ENCODE peak calls at places on chromosomes 13 and 19, in eight cellular contexts. N is uterus, W is breast epithelium, I is gastrocnemius medialis, A is body of pancreas, H is suprapubic skin, F is HCT116, Z is tibial nerve. B is an unnamed sample. For H3K9me3, the result is how much of the 10 kb centered on the place peaks cover.

GRCh38 chr19:46529622-46530451 is 34.2 kb upstream of the PNMA8B start:
- DNase-seq in I (peak), Z (peak), F (no peak), W (peak), H (no peak), A (peak), N (peak), B (peak)

GRCh38 chr13:103238441-103238840 is 172.2 kb upstream of the SLC10A2 start:
- DNase-seq in A (no peak), Z (no peak), W (no peak), I (no peak), N (no peak), F (no peak), H (no peak), B (no peak)

GRCh38 chr13:33349314-33349995 is 63.9 kb upstream of the STARD13 start:
- DNase-seq in Z (no peak), I (peak), A (peak), F (no peak), N (peak), H (no peak), W (no peak), B (peak)

GRCh38 chr19:47994209-47994802 is at the start of gene ELSPBP1:
- DNase-seq in N (no peak), Z (no peak), H (no peak), I (no peak), F (no peak), W (no peak), A (no peak), B (no peak)

GRCh38 chr19:58021541-58022282 is 12.1 kb upstream of the ZSCAN1 start:
- DNase-seq in H (no peak), A (peak), I (no peak), W (peak), F (no peak), Z (no peak), N (peak), B (peak)

GRCh38 chr13:49938921-49939320 is 2.8 kb upstream of the SPRYD7 start:
- DNase-seq in W (no peak), I (no peak), A (peak), F (no peak), N (no peak), H (no peak), Z (no peak), B (peak)

GRCh38 chr13:65378943-65379519 is 1851.1 kb downstream of the PCDH9 start:
- DNase-seq in Z (no peak), N (no peak), F (peak), W (no peak), A (no peak), I (no peak), H (no peak), B (no peak)

GRCh38 chr13:33918199-33918932 is 100.4 kb downstream of the RFC3 start:
- DNase-seq in Z (no peak), W (no peak), A (no peak), I (no peak), N (no peak), F (no peak), H (no peak), B (no peak)

GRCh38 chr13:46076827-46077226 is 24.3 kb upstream of the ZC3H13 start:
- DNase-seq in Z (no peak), N (no peak), I (no peak), F (no peak), A (no peak), W (no peak), H (no peak), B (no peak)

GRCh38 chr13:81133066-81133465 is 792.1 kb upstream of the SPRY2 start:
- DNase-seq in H (no peak), I (no peak), W (no peak), Z (no peak), A (no peak), F (no peak), N (no peak), B (no peak)

GRCh38 chr19:18985257-18985656 is 44.2 kb upstream of the HOMER3 start:
- DNase-seq in F (no peak), W (no peak), Z (no peak), I (peak), N (no peak), A (no peak), H (no peak), B (peak)

GRCh38 chr13:111917086-111917485 is 149.9 kb upstream of the SOX1 start:
- DNase-seq in I (no peak), A (no peak), W (no peak), N (no peak), Z (no peak), H (peak), F (no peak), B (no peak)

GRCh38 chr13:87302034-87302433 is 369.1 kb upstream of the SLITRK5 start:
- DNase-seq in F (no peak), A (no peak), W (no peak), I (no peak), Z (no peak), H (no peak), N (no peak), B (no peak)

GRCh38 chr13:109479991-109480696 is 306.2 kb downstream of the IRS2 start:
- DNase-seq in I (no peak), A (peak), Z (no peak), F (no peak), N (no peak), W (no peak), H (no peak), B (no peak)

GRCh38 chr19:33616346-33616745 is 5.4 kb upstream of the CHST8 start:
- DNase-seq in H (no peak), N (no peak), F (no peak), W (no peak), I (no peak), A (no peak), Z (no peak), B (no peak)

GRCh38 chr13:39597828-39598227 is 5.2 kb downstream of the LHFPL6 start:
- DNase-seq in W (no peak), A (no peak), N (no peak), H (no peak), F (no peak), Z (no peak), I (no peak), B (no peak)

GRCh38 chr13:23477096-23477495 is 43.6 kb upstream of the SACS start:
- DNase-seq in A (no peak), H (no peak), W (no peak), Z (no peak), F (no peak), I (no peak), N (no peak), B (no peak)

GRCh38 chr19:28427256-28428083 is 785.5 kb downstream of the UQCRFS1 start:
- DNase-seq in A (no peak), N (no peak), H (no peak), W (no peak), I (no peak), Z (no peak), F (no peak), B (no peak)

GRCh38 chr19:5041168-5042038 is 72.5 kb downstream of the KDM4B start:
- DNase-seq in A (no peak), H (no peak), F (no peak), Z (no peak), I (no peak), W (no peak), N (no peak), B (no peak)

GRCh38 chr19:38685666-38686529 is 38.4 kb downstream of the ACTN4 start:
- DNase-seq in Z (no peak), W (no peak), F (peak), I (no peak), H (no peak), N (no peak), A (peak), B (no peak)

GRCh38 chr19:40139533-40140287 is 49.0 kb upstream of the ZNF780A start:
- DNase-seq in H (no peak), A (peak), I (no peak), Z (no peak), W (no peak), N (no peak), F (peak), B (no peak)

GRCh38 chr13:56988543-56988942 is 152.2 kb upstream of the PRR20A start:
- DNase-seq in F (no peak), H (no peak), N (no peak), A (no peak), I (no peak), W (no peak), Z (no peak), B (no peak)

GRCh38 chr19:41192574-41193419 is at the start of gene CYP2S1:
- DNase-seq in W (no peak), Z (no peak), H (no peak), N (no peak), A (peak), I (no peak), F (peak), B (peak)

GRCh38 chr13:98285852-98286594 is 109.0 kb upstream of the RNF113B start:
- DNase-seq in W (no peak), Z (no peak), I (no peak), H (no peak), N (no peak), F (no peak), A (no peak), B (no peak)

GRCh38 chr19:54612428-54612827 is 17.9 kb upstream of the LILRB1 start:
- DNase-seq in N (no peak), A (no peak), W (no peak), Z (no peak), F (no peak), H (no peak), I (no peak), B (no peak)

GRCh38 chr19:37635076-37636056 is 19.9 kb downstream of the ZFP30 start:
- DNase-seq in N (no peak), W (no peak), H (no peak), I (no peak), F (no peak), A (no peak), Z (no peak), B (no peak)

GRCh38 chr19:28406237-28406596 is 806.7 kb downstream of the UQCRFS1 start:
- DNase-seq in Z (no peak), H (no peak), W (no peak), F (no peak), A (no peak), I (no peak), N (no peak), B (no peak)

GRCh38 chr13:66673401-66673800 is 556.7 kb downstream of the PCDH9 start:
- DNase-seq in F (no peak), W (no peak), I (no peak), Z (no peak), H (no peak), N (no peak), A (no peak), B (no peak)

GRCh38 chr19:48975947-48976847 is 11.1 kb downstream of the FTL start:
- DNase-seq in N (no peak), Z (no peak), H (no peak), F (no peak), I (peak), A (no peak), W (no peak), B (no peak)

GRCh38 chr13:33380487-33381079 is 95.0 kb upstream of the STARD13 start:
- DNase-seq in A (peak), I (no peak), W (no peak), H (no peak), F (no peak), N (no peak), Z (no peak), B (no peak)

GRCh38 chr13:64090311-64090710 is 2674.7 kb upstream of the PCDH20 start:
- DNase-seq in A (no peak), W (no peak), I (no peak), H (no peak), N (no peak), F (no peak), Z (no peak), B (no peak)

GRCh38 chr13:71634605-71635443 is 232.2 kb downstream of the DACH1 start:
- DNase-seq in F (no peak), H (no peak), Z (no peak), N (no peak), I (no peak), A (no peak), W (no peak), B (no peak)

GRCh38 chr13:26760835-26761582 is 423 bp upstream of the GPR12 start:
- DNase-seq in W (no peak), F (no peak), A (no peak), I (no peak), N (no peak), H (no peak), Z (no peak), B (peak)

GRCh38 chr13:31884556-31884955 is 145.2 kb downstream of the RXFP2 start:
- DNase-seq in H (no peak), Z (no peak), I (no peak), F (no peak), A (no peak), N (no peak), W (no peak), B (no peak)

GRCh38 chr19:7488736-7489353 is at the start of gene PEX11G:
- DNase-seq in W (peak), F (peak), I (peak), H (peak), Z (peak), A (peak), N (peak), B (peak)

GRCh38 chr19:13887529-13887928 is 10.6 kb downstream of the NANOS3 start:
- DNase-seq in Z (no peak), F (no peak), H (no peak), I (no peak), A (no peak), W (no peak), N (no peak), B (no peak)

GRCh38 chr13:97539651-97540230 is 105.8 kb downstream of the RAP2A start:
- DNase-seq in Z (no peak), A (no peak), W (no peak), I (no peak), F (no peak), N (no peak), H (no peak), B (no peak)

GRCh38 chr19:51660975-51661600 is 14.5 kb upstream of the SIGLEC14 start:
- DNase-seq in N (peak), W (no peak), F (peak), H (no peak), A (peak), Z (peak), I (no peak), B (peak)

GRCh38 chr19:40411125-40411842 is 1.9 kb downstream of the PRX start:
- DNase-seq in W (no peak), H (no peak), I (peak), F (no peak), A (no peak), Z (no peak), N (no peak), B (peak)

GRCh38 chr13:39417131-39417530 is 185.9 kb downstream of the LHFPL6 start:
- DNase-seq in A (no peak), F (no peak), H (no peak), N (no peak), Z (no peak), I (no peak), W (no peak), B (no peak)

GRCh38 chr13:77026783-77027621 is at the start of gene FBXL3:
- DNase-seq in N (peak), H (peak), A (peak), Z (peak), I (peak), W (peak), F (peak), B (peak)
- TF ChIP-seq POLR2A in N (peak), H (peak), A (peak), Z (peak), I (peak), W (no peak), F (peak), B (no peak)

GRCh38 chr19:31145909-31146453 is 203.3 kb downstream of the TSHZ3 start:
- DNase-seq in I (no peak), W (no peak), N (no peak), A (no peak), F (no peak), Z (no peak), H (no peak), B (peak)

GRCh38 chr19:31145021-31145420 is 204.2 kb downstream of the TSHZ3 start:
- DNase-seq in F (no peak), H (no peak), I (no peak), A (no peak), W (no peak), Z (no peak), N (no peak), B (no peak)

GRCh38 chr19:31146546-31147183 is 202.6 kb downstream of the TSHZ3 start:
- DNase-seq in W (no peak), N (no peak), A (no peak), H (no peak), I (no peak), Z (no peak), F (no peak), B (no peak)

GRCh38 chr19:31144069-31144468 is 205.2 kb downstream of the TSHZ3 start:
- DNase-seq in Z (no peak), W (no peak), N (no peak), H (no peak), I (no peak), A (no peak), F (no peak), B (no peak)

GRCh38 chr19:31144471-31144870 is 204.8 kb downstream of the TSHZ3 start:
- DNase-seq in I (no peak), Z (no peak), W (no peak), A (no peak), F (no peak), H (no peak), N (no peak), B (no peak)
- H3K9me3 ChIP-seq in I (under half), Z (under half), W (under half), A (under half), F (under half), H (under half), N (under half), B (under half)

GRCh38 chr19:10325732-10326131 is 7.6 kb downstream of the RAVER1 start:
- DNase-seq in A (no peak), H (no peak), N (no peak), W (no peak), I (no peak), F (no peak), Z (no peak), B (no peak)

GRCh38 chr19:10328558-10329429 is 4.5 kb downstream of the RAVER1 start:
- DNase-seq in H (no peak), Z (no peak), N (no peak), F (no peak), I (no peak), W (no peak), A (no peak), B (peak)

GRCh38 chr19:10329555-10329954 is 3.8 kb downstream of the RAVER1 start:
- DNase-seq in A (no peak), Z (no peak), I (no peak), N (no peak), W (no peak), H (no peak), F (no peak), B (no peak)

GRCh38 chr19:10332158-10332964 is 968 bp downstream of the RAVER1 start:
- DNase-seq in W (no peak), H (no peak), Z (no peak), A (no peak), I (no peak), F (no peak), N (no peak), B (no peak)

DNA sequence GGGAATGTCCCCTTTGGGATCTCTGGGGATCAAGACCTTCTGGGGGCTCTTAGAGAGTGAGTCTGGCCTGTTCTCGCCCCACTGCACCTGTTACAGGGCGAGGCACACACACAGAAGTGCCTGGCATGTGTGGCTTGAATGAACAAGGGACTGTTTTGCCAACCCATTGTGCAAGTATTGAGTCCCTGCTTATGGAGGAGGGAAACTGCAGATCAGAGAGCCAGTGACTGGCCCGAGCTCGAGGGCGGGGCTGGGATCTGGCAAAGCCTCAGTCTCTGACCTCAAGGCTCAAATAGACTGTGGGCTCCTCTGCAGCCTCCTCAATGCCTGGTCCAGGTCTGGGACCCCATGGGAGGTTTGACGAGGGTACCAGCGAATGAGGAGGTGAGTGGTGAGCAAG is 5.5 kb downstream of the RAVER1 start:
- DNase-seq in I (no peak), N (no peak), W (no peak), A (no peak), F (no peak), Z (no peak), H (no peak), B (no peak)
- TF ChIP-seq POLR2A in I (no peak), N (no peak), W (no peak), A (no peak), F (no peak), Z (no peak), H (no peak), B (no peak)

GRCh38 chr13:29039212-29039611 is 219.1 kb downstream of the MTUS2 start:
- DNase-seq in N (no peak), Z (no peak), A (no peak), W (no peak), H (no peak), F (no peak), I (no peak), B (peak)

GRCh38 chr13:29038700-29039099 is 218.6 kb downstream of the MTUS2 start:
- DNase-seq in I (no peak), W (no peak), Z (no peak), F (no peak), A (no peak), N (no peak), H (no peak), B (no peak)
- H3K9me3 ChIP-seq in I (under half), W (under half), Z (under half), F (under half), A (under half), N (under half), H (under half), B (under half)

GRCh38 chr13:110713981-110714797 is 689 bp downstream of the ING1 start:
- DNase-seq in I (peak), Z (peak), H (no peak), A (peak), W (peak), F (no peak), N (peak), B (peak)
- TF ChIP-seq POLR2A in I (no peak), Z (no peak), H (no peak), A (no peak), W (no peak), F (no peak), N (no peak), B (no peak)

DNA sequence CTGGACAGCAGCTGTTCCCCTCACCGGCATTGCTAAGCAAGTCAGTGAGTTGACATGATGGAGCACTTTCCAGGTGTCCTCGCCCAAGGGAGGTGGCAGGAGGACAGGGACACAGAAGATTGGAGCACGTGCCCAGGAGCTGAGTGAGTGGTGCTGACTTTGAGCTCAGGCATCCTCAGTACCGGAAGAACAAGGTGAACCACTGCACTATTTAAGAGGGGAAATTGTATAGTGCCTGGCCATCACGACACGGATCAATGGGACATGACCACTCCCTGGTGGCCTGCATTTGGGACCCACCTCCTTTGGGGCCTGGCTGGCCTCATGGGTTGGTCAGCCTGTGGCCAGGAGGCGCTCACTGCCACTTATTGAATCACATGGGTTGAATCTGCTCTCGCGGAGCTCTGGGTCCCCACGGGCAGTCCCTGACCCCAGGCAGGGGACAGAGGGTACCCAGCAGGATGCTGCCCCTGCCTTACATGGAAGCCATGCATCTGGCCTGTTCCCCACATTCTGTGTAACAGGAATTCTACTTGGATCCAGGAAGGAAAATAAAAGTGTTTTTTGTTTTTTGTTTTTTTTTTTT is 206.9 kb upstream of the ZNF536 start:
- DNase-seq in H (no peak), N (no peak), Z (no peak), W (no peak), I (no peak), F (no peak), A (no peak), B (no peak)
- H3K9me3 ChIP-seq in H (under half), N (under half), Z (under half), W (under half), I (under half), F (under half), A (under half), B (under half)

B was measured in upper lobe of left lung.